ENCODE peak calls at places on chromosomes 13 and 19, in four cellular contexts. P, A, M and X are unnamed samples.

GRCh38 chr19:6947745-6948144 is 60.4 kb downstream of the ADGRE1 start:
- DNase-seq in P (peak), A (no peak), M (no peak), X (no peak)

GRCh38 chr19:33905473-33905936 is 108.8 kb downstream of the KCTD15 start:
- DNase-seq in P (no peak), A (no peak), M (no peak), X (peak)

GRCh38 chr19:16536130-16536529 is 6.1 kb downstream of the CHERP start:
- DNase-seq in P (no peak), A (no peak), M (no peak), X (no peak)

GRCh38 chr19:1280588-1281269 is 4.9 kb upstream of the EFNA2 start:
- DNase-seq in P (no peak), A (no peak), M (no peak), X (no peak)

GRCh38 chr13:44212633-44213387 is 160.8 kb upstream of the SERP2 start:
- DNase-seq in P (no peak), A (no peak), M (no peak), X (no peak)

GRCh38 chr13:23579886-23580706 is 9.9 kb downstream of the TNFRSF19 start:
- DNase-seq in P (no peak), A (no peak), M (no peak), X (no peak)

GRCh38 chr13:22837980-22838615 is 342.7 kb upstream of the SGCG start:
- DNase-seq in P (no peak), A (no peak), M (no peak), X (no peak)

GRCh38 chr13:47188802-47189201 is 291.9 kb upstream of the HTR2A start:
- DNase-seq in P (peak), A (no peak), M (no peak), X (no peak)

GRCh38 chr19:4390862-4391693 is 9.3 kb downstream of the SH3GL1 start:
- DNase-seq in P (no peak), A (no peak), M (no peak), X (no peak)

GRCh38 chr13:75415720-75416119 is 66.2 kb downstream of the TBC1D4 start:
- DNase-seq in P (peak), A (no peak), M (no peak), X (no peak)

GRCh38 chr13:60617863-60618733 is 221.1 kb downstream of the TDRD3 start:
- DNase-seq in P (peak), A (no peak), M (peak), X (no peak)

GRCh38 chr13:71695662-71696061 is 171.3 kb downstream of the DACH1 start:
- DNase-seq in P (no peak), A (no peak), M (no peak), X (no peak)

GRCh38 chr19:12834976-12835757 is 788 bp upstream of the RTBDN start:
- DNase-seq in P (no peak), A (no peak), M (no peak), X (no peak)

GRCh38 chr19:49094505-49095482 is 9.5 kb downstream of the SNRNP70 start:
- DNase-seq in P (no peak), A (no peak), M (no peak), X (no peak)

GRCh38 chr19:12720851-12721655 is 2.7 kb downstream of the TNPO2 start:
- DNase-seq in P (no peak), A (peak), M (no peak), X (no peak)

GRCh38 chr19:39411006-39411831 is 1.2 kb upstream of the PLEKHG2 start:
- DNase-seq in P (peak), A (peak), M (peak), X (peak)

GRCh38 chr13:41722684-41723083 is 238.2 kb downstream of the VWA8 start:
- DNase-seq in P (no peak), A (no peak), M (no peak), X (no peak)

GRCh38 chr13:84263354-84264069 is 381.2 kb upstream of the SLITRK1 start:
- DNase-seq in P (no peak), A (no peak), M (no peak), X (no peak)

GRCh38 chr19:42532881-42533280 is 4.6 kb upstream of the CEACAM1 start:
- DNase-seq in P (no peak), A (no peak), M (no peak), X (peak)

GRCh38 chr13:98217597-98217996 is 40.5 kb upstream of the RNF113B start:
- DNase-seq in P (no peak), A (no peak), M (no peak), X (no peak)

GRCh38 chr13:41361501-41361900 is 50.4 kb downstream of the NAA16 start:
- DNase-seq in P (no peak), A (no peak), M (no peak), X (no peak)

GRCh38 chr13:89199138-89199537 is 1528.0 kb downstream of the SLITRK5 start:
- DNase-seq in P (no peak), A (no peak), M (no peak), X (no peak)

GRCh38 chr13:32039488-32040013 is 8.0 kb downstream of the FRY start:
- DNase-seq in P (no peak), A (no peak), M (no peak), X (no peak)

GRCh38 chr19:51551673-51552440 is 19.2 kb upstream of the ZNF175 start:
- DNase-seq in P (peak), A (no peak), M (no peak), X (no peak)

GRCh38 chr13:43511260-43511970 is 275.4 kb downstream of the ENOX1 start:
- DNase-seq in P (no peak), A (no peak), M (no peak), X (no peak)

GRCh38 chr13:44273991-44274810 is 99.4 kb upstream of the SERP2 start:
- DNase-seq in P (no peak), A (no peak), M (no peak), X (peak)

GRCh38 chr19:11106477-11106876 is 17.2 kb downstream of the LDLR start:
- DNase-seq in P (no peak), A (no peak), M (no peak), X (no peak)

GRCh38 chr13:75749407-75749806 is 113.3 kb downstream of the LMO7 start:
- DNase-seq in P (peak), A (no peak), M (no peak), X (no peak)

DNA sequence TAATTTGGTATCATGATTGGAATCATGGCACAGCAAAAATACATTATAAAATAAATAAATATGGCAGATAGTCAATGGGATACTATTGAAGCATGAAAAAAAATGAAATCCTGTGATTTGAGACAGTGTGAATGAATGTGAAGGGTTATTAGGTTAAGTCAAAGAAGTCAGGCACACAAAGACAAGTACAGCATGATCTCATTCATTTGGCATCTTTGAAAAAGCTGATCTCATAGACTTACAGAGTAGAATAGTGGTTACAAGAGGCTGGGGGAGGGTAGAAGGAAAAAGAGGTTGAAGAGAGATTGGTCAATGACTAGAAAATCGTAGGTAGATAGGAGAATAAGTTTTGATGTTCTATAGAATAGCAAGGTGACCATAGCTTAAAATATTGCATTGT is 295.1 kb upstream of the SLITRK5 start:
- DNase-seq in P (no peak), A (no peak), M (no peak), X (no peak)
- TF ChIP-seq CTCF in P (no peak), A (no peak), M (no peak), X (no peak)

GRCh38 chr19:8607386-8607785 is 3.1 kb downstream of the ADAMTS10 start:
- DNase-seq in P (no peak), A (no peak), M (no peak), X (peak)
- H3K4me3 ChIP-seq in P (no peak), A (no peak), M (no peak), X (no peak)

GRCh38 chr13:113454936-113455335 is 1.6 kb upstream of the ADPRHL1 start:
- DNase-seq in P (no peak), A (no peak), M (no peak), X (peak)

GRCh38 chr13:113453962-113454361 is 674 bp upstream of the ADPRHL1 start:
- DNase-seq in P (peak), A (no peak), M (no peak), X (peak)

GRCh38 chr13:113455384-113455783 is 2.1 kb upstream of the ADPRHL1 start:
- DNase-seq in P (no peak), A (no peak), M (no peak), X (no peak)

GRCh38 chr13:113451951-113452421 is 1.3 kb downstream of the ADPRHL1 start:
- DNase-seq in P (no peak), A (no peak), M (no peak), X (no peak)

DNA sequence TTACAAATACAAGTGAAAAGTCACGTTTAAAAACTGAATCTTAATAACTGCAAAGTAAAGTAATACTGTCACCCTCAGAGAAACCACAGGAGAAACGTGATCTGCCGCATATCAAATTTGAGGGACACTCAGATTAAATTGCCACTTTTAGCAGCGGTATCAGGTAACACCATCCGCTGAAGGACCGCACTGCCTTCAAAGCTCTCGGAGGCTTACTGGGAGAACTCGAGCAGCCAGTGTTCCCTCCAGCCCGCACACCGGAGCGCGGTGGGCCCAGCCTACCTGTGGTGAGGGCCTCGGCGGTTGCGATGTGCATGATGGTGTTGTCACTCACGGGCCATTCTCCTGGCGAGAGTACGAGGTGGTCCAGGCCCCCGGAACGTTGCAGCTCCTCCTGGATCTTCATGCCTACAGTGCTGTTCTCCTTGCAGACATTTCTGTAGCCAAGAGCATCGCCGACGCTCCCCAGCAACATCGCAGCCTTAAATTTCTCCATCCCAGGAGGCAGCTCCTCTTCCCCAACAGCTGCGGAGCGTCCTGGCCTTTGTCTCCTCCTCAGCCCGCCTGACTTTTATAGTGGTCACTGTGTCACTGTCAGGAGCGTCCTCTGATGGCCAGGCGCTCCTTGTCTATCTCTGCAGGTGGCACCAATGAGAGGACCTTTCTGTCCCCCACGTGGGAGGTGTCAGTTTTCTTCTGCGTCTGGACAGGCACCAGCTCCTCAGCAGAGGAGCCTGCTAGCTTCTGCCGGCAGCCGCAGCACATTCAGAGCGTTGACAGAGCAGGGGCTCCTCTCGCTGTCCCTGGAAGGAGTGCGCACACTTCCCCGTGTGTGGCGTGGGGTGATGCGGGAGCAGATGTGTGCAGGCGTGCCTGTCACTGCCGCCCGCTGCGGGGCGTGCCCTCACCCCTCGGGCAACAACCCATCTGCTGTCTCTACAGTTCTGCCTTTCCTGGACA is at the start of gene ADPRHL1:
- DNase-seq in P (peak), A (no peak), M (no peak), X (peak)
- TF ChIP-seq POLR2A in P (no peak), A (no peak), M (no peak), X (no peak)

GRCh38 chr13:108915095-108915633 is 285.8 kb downstream of the MYO16 start:
- DNase-seq in P (peak), A (no peak), M (peak), X (no peak)
- TF ChIP-seq CTCF in P (peak), A (peak), M (peak), X (no peak)

GRCh38 chr13:112588490-112589297 is 741 bp upstream of the TUBGCP3 start:
- DNase-seq in P (peak), A (no peak), M (no peak), X (no peak)

GRCh38 chr13:112583592-112584277 is 4.2 kb downstream of the TUBGCP3 start:
- DNase-seq in P (peak), A (no peak), M (peak), X (no peak)

GRCh38 chr13:112587767-112588489 is at the start of gene TUBGCP3:
- DNase-seq in P (peak), A (peak), M (peak), X (peak)

GRCh38 chr13:112587359-112587766 is 590 bp downstream of the TUBGCP3 start:
- DNase-seq in P (peak), A (peak), M (peak), X (peak)

GRCh38 chr13:112586334-112586733 is 1.6 kb downstream of the TUBGCP3 start:
- DNase-seq in P (peak), A (no peak), M (no peak), X (no peak)
- H3K4me3 ChIP-seq in P (peak), A (no peak), M (no peak), X (no peak)

GRCh38 chr19:58279925-58280316 is 1.2 kb downstream of the ZNF8 start:
- DNase-seq in P (no peak), A (no peak), M (no peak), X (no peak)

GRCh38 chr19:58279042-58279924 is 528 bp downstream of the ZNF8 start:
- DNase-seq in P (peak), A (peak), M (peak), X (peak)

GRCh38 chr19:58277748-58278147 is 1.0 kb upstream of the ZNF8 start:
- DNase-seq in P (no peak), A (no peak), M (no peak), X (no peak)

GRCh38 chr19:58277197-58277596 is 1.6 kb upstream of the ZNF8 start:
- DNase-seq in P (no peak), A (no peak), M (no peak), X (no peak)

DNA sequence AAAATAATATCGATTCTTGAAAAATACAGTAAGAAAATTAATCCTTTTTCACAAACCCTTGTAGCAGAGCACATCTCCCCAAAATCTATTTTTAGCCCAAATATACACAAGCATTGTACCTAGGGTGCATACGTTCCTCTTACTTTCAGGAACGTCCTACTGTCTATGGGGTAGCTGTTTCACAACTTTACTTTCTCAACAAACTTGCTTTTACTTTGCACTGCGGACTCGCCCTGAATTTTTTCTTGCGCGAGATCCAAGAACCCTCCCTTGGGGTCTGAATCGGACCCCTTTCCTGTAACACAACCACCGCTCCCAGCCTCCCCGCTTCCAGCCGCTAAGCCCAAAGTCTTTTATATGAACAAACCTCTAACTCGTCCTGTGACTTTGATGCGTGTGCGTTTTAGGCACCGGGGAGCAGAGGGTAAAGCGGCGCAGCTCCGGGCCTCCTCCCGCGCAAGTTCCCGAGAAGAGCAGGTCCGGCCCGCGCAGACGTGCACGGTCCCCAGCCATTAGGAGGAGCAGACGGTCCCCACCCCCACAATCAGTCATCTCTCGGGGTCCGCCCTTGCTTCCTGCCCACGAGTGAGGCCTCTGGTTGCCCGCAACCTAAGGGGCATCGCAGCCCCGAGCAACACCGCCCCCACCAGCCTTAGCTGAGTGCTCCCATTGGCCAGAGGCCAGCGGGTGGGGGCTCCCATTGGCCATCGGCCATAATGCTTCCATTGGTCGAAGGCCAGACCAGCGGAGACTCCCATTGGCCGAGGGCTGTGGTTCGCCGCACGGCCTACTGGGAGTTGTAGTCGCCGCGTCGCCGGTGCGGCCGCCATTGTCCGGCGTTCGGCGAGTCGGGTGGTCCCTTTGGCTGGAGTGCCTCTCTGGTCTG is at the start of gene ZNF8:
- DNase-seq in P (peak), A (peak), M (peak), X (peak)
- TF ChIP-seq POLR2A in P (peak), A (peak), M (peak), X (no peak)